ENCODE peak calls at places on chromosome 16, in five cellular contexts. One of them, this sample, is unnamed.

GRCh38 chr16:86663691-86664517 is 85.6 kb downstream of the FOXL1 start:
- DNase-seq in HL-60: no peak
- DNase-seq in astrocyte: no peak
- DNase-seq in CD8-positive, alpha-beta T cell: no peak
- DNase-seq in AG04450: no peak
- DNase-seq in this sample: no peak

GRCh38 chr16:52501746-52502145 is 45.2 kb downstream of the TOX3 start:
- DNase-seq in HL-60: no peak
- DNase-seq in astrocyte: no peak
- DNase-seq in CD8-positive, alpha-beta T cell: no peak
- DNase-seq in AG04450: no peak
- DNase-seq in this sample: no peak

GRCh38 chr16:51755039-51755501 is 604.0 kb upstream of the SALL1 start:
- DNase-seq in HL-60: no peak
- DNase-seq in astrocyte: no peak
- DNase-seq in CD8-positive, alpha-beta T cell: no peak
- DNase-seq in AG04450: no peak
- DNase-seq in this sample: no peak

GRCh38 chr16:65833171-65833871 is 533.2 kb upstream of the CDH5 start:
- DNase-seq in HL-60: no peak
- DNase-seq in astrocyte: peak; percentile 79
- DNase-seq in CD8-positive, alpha-beta T cell: no peak
- DNase-seq in AG04450: peak; percentile 13
- DNase-seq in this sample: peak; percentile 82

GRCh38 chr16:73020409-73020884 is 27.5 kb downstream of the ZFHX3 start:
- DNase-seq in HL-60: no peak
- DNase-seq in astrocyte: peak; percentile 94
- DNase-seq in CD8-positive, alpha-beta T cell: no peak
- DNase-seq in AG04450: peak; percentile 46
- DNase-seq in this sample: peak; percentile 88

GRCh38 chr16:88039591-88039990 is 88.4 kb downstream of the BANP start:
- DNase-seq in HL-60: no peak
- DNase-seq in astrocyte: no peak
- DNase-seq in CD8-positive, alpha-beta T cell: no peak
- DNase-seq in AG04450: no peak
- DNase-seq in this sample: no peak

GRCh38 chr16:31476305-31477219 is 4.6 kb downstream of the TGFB1I1 start:
- DNase-seq in HL-60: peak; percentile 74
- DNase-seq in astrocyte: no peak
- DNase-seq in CD8-positive, alpha-beta T cell: peak; percentile 89
- DNase-seq in AG04450: no peak
- DNase-seq in this sample: peak; percentile 78

GRCh38 chr16:10577305-10578202 is 2.8 kb downstream of the EMP2 start:
- DNase-seq in HL-60: no peak
- DNase-seq in astrocyte: no peak
- DNase-seq in CD8-positive, alpha-beta T cell: no peak
- DNase-seq in AG04450: no peak
- DNase-seq in this sample: peak; percentile 24

GRCh38 chr16:59684911-59685310 is 950.8 kb upstream of the GOT2 start:
- DNase-seq in HL-60: no peak
- DNase-seq in astrocyte: peak; percentile 56
- DNase-seq in CD8-positive, alpha-beta T cell: no peak
- DNase-seq in AG04450: no peak
- DNase-seq in this sample: no peak

GRCh38 chr16:14489460-14489859 is 140.6 kb downstream of the PARN start:
- DNase-seq in HL-60: peak; percentile 3
- DNase-seq in astrocyte: no peak
- DNase-seq in CD8-positive, alpha-beta T cell: no peak
- DNase-seq in AG04450: no peak
- DNase-seq in this sample: peak; percentile 69

GRCh38 chr16:81539009-81539820 is 94.6 kb downstream of the CMIP start:
- DNase-seq in HL-60: no peak
- DNase-seq in astrocyte: no peak
- DNase-seq in CD8-positive, alpha-beta T cell: no peak
- DNase-seq in AG04450: no peak
- DNase-seq in this sample: no peak

DNA sequence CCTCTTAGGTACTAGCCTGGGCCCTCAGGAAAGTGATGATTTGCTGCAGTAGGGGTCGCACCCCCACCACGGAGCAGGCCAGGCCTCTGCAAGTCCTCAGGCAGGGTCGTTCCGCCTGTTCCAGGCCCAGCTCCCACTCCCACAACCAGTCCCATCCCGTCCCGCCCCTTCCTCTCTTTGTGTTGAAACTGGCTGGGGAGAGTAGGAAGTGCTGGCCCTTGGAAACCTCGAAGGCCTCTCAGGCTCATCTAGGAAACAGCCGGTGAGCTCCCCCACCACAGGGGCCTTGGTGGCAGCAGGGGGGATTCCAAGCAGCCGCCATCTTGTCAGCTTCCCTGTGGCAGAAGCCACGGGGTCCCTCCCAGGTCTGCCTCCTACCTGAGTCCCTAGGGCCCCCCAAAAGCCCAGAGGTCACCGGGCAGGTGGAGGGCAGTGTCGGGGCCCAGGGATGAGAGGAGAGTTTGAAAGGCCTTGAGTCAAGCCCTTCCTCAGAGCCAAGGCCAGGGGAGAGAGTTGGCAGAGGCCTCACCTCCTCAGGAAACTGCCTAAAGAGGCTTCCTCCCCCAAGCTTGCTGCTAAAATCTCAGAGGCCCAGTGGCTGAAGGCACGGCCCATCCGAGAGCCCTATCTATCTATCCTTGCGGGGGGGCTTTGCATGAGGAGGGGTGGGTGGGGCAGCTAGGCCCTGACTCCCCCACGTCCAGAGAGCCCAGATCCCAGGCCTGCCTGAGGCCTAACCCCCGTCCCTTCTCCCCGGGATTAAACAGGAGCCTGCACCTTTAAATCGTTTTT is 22.2 kb downstream of the MMP15 start:
- DNase-seq in HL-60: no peak
- DNase-seq in astrocyte: no peak
- DNase-seq in CD8-positive, alpha-beta T cell: no peak
- DNase-seq in AG04450: no peak
- DNase-seq in this sample: no peak
- TF ChIP-seq CTCF in HL-60: no peak
- TF ChIP-seq CTCF in astrocyte: no peak
- TF ChIP-seq CTCF in CD8-positive, alpha-beta T cell: no peak
- TF ChIP-seq CTCF in AG04450: no peak
- TF ChIP-seq CTCF in this sample: no peak

GRCh38 chr16:85553436-85554113 is 59.5 kb upstream of the GSE1 start:
- DNase-seq in HL-60: peak; percentile 49
- DNase-seq in astrocyte: peak; percentile 36
- DNase-seq in CD8-positive, alpha-beta T cell: peak; percentile 44
- DNase-seq in AG04450: no peak
- DNase-seq in this sample: peak; percentile 75
- TF ChIP-seq CTCF in HL-60: no peak
- TF ChIP-seq CTCF in astrocyte: no peak
- TF ChIP-seq CTCF in CD8-positive, alpha-beta T cell: no peak
- TF ChIP-seq CTCF in AG04450: peak; percentile 3
- TF ChIP-seq CTCF in this sample: no peak

DNA sequence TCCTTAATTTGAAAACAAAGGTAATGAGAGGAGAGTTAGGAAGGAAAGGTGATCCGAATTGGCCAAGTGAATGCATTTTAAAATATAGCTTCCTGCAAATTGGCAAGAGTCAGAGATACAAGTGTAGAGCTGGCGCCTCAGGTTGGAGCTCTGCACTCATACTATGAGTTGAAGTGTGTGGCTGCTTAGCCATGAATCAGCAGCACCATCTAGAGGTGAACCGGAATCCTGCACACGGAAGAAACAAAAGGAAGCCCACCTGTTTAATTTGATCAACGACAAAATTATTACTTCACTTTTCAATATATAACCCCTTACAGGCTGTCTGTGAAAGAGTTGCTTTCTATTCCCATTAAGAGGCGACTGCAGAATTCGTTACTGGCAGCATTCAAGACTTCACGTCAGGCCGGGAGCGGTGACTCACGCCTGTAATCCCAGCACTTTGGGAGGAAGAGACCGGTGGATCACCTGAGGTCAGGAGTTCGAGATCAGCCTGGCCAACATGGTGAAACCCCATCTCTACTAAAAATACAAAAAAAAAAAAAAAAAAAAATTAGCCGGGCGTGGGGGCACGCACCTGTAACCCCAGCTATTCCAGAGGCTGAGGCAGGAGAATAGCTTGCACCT is 1253.7 kb upstream of the CDH8 start:
- DNase-seq in HL-60: peak; percentile 29
- DNase-seq in astrocyte: no peak
- DNase-seq in CD8-positive, alpha-beta T cell: no peak
- DNase-seq in AG04450: no peak
- DNase-seq in this sample: peak; percentile 39
- TF ChIP-seq CTCF in HL-60: peak; percentile 70
- TF ChIP-seq CTCF in astrocyte: peak; percentile 77
- TF ChIP-seq CTCF in CD8-positive, alpha-beta T cell: no peak
- TF ChIP-seq CTCF in AG04450: peak; percentile 10
- TF ChIP-seq CTCF in this sample: peak; percentile 61

DNA sequence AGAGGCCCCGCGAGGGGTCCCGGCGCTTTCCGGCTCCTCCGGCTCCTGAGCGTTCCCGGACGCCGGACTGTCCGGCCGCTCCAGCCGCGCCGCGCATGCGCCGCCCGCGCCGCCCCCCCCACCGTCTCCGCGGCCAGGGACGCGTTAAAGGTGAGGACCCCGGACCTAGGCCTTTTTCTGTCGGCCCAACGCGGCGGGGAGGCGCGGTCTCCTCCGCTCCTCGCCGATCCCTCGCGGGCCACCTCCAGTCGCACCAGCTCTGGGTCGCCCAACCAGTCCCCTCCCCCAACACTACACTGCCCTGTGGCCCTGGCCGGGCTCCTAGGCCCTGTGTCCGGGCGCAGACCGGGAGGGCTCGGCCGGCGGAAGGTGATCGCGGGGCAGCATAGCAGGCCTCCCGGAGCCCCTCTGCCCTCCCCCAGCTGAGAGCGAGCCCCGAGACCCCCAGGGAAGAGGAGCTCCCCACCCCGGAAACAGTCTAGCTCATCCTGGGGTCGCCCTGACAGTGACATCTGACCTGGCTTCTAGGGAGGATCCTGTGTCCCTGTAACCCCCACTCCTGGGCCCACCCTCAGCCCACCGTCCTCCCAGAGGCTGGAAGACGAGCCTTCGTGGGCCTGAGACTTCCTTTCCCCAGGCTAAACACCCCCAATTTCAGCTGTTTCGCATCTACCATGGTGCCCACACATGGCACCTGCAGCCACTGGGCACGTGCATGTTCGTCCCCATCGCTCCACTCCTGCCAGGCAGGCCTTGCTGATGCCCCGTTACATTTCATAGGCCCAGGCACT is 14.7 kb upstream of the BCAR1 start:
- DNase-seq in HL-60: no peak
- DNase-seq in astrocyte: no peak
- DNase-seq in CD8-positive, alpha-beta T cell: no peak
- DNase-seq in AG04450: no peak
- DNase-seq in this sample: peak; percentile 81
- TF ChIP-seq CTCF in HL-60: no peak
- TF ChIP-seq CTCF in astrocyte: no peak
- TF ChIP-seq CTCF in CD8-positive, alpha-beta T cell: no peak
- TF ChIP-seq CTCF in AG04450: no peak
- TF ChIP-seq CTCF in this sample: no peak

This sample was measured in adrenal gland.